ENCODE peak calls at places on chromosomes 5 and 9, in eight cellular contexts. R, D, V, P, C, O, W and Z are unnamed samples.

GRCh38 chr9:107389617-107390071 is 99.9 kb downstream of the KLF4 start:
- DNase-seq in R (peak), D (no peak), V (no peak), P (no peak), C (no peak), O (no peak), W (no peak), Z (no peak)

GRCh38 chr5:130536726-130537125 is 628.3 kb downstream of the HINT1 start:
- DNase-seq in R (no peak), D (no peak), V (no peak), P (no peak), C (no peak), O (no peak), W (no peak), Z (no peak)

GRCh38 chr5:78320461-78320860 is 26.0 kb upstream of the AP3B1 start:
- DNase-seq in R (no peak), D (no peak), V (peak), P (no peak), C (no peak), O (no peak), W (no peak), Z (no peak)

GRCh38 chr9:134564431-134565170 is 77.0 kb upstream of the COL5A1 start:
- DNase-seq in R (no peak), D (no peak), V (no peak), P (no peak), C (no peak), O (peak), W (no peak), Z (no peak)

GRCh38 chr5:135703026-135703550 is 124.3 kb upstream of the CXCL14 start:
- DNase-seq in R (no peak), D (no peak), V (no peak), P (no peak), C (no peak), O (no peak), W (no peak), Z (no peak)

GRCh38 chr5:78899922-78900362 is 85.2 kb downstream of the ARSB start:
- DNase-seq in R (no peak), D (no peak), V (no peak), P (no peak), C (peak), O (peak), W (no peak), Z (no peak)

GRCh38 chr9:129311638-129312037 is 133.6 kb upstream of the IER5L start:
- DNase-seq in R (no peak), D (no peak), V (no peak), P (no peak), C (no peak), O (no peak), W (no peak), Z (no peak)

GRCh38 chr5:1103505-1104326 is 8.1 kb downstream of the SLC12A7 start:
- DNase-seq in R (peak), D (no peak), V (no peak), P (no peak), C (no peak), O (no peak), W (no peak), Z (no peak)

GRCh38 chr9:737400-738120 is 103.9 kb upstream of the DMRT1 start:
- DNase-seq in R (no peak), D (no peak), V (no peak), P (no peak), C (no peak), O (no peak), W (no peak), Z (no peak)

GRCh38 chr9:115104908-115105307 is 13.0 kb downstream of the TNC start:
- DNase-seq in R (no peak), D (no peak), V (no peak), P (no peak), C (no peak), O (peak), W (no peak), Z (no peak)

GRCh38 chr9:125990793-125991220 is 243.6 kb downstream of the PBX3 start:
- DNase-seq in R (no peak), D (no peak), V (no peak), P (no peak), C (no peak), O (no peak), W (no peak), Z (no peak)

GRCh38 chr5:116301110-116301509 is 216.3 kb downstream of the COMMD10 start:
- DNase-seq in R (no peak), D (no peak), V (no peak), P (no peak), C (no peak), O (no peak), W (no peak), Z (no peak)